ENCODE peak calls at places on chromosome 15, in nine cellular contexts. One of them, this sample, is unnamed. For H3K36me3, the result is how much of the 10 kb centered on the place peaks cover.

GRCh38 chr15:70956596-70956995 is 64.0 kb downstream of the LRRC49 start:
- DNase-seq in psoas muscle: no peak
- DNase-seq in cardiac muscle cell: no peak
- DNase-seq in OCI-LY7: no peak
- DNase-seq in upper lobe of right lung: no peak
- DNase-seq in fibroblast of lung: peak
- DNase-seq in Peyer's patch: no peak
- DNase-seq in tibial nerve: no peak
- DNase-seq in breast epithelium: no peak
- DNase-seq in this sample: no peak

GRCh38 chr15:64285871-64286270 is 70.1 kb downstream of the CSNK1G1 start:
- DNase-seq in cardiac muscle cell: no peak
- DNase-seq in psoas muscle: no peak
- DNase-seq in breast epithelium: no peak
- DNase-seq in upper lobe of right lung: no peak
- DNase-seq in Peyer's patch: no peak
- DNase-seq in tibial nerve: no peak
- DNase-seq in fibroblast of lung: no peak
- DNase-seq in OCI-LY7: no peak
- DNase-seq in this sample: no peak

GRCh38 chr15:34650177-34650576 is 66.7 kb upstream of the GOLGA8B start:
- DNase-seq in fibroblast of lung: peak
- DNase-seq in psoas muscle: no peak
- DNase-seq in Peyer's patch: no peak
- DNase-seq in breast epithelium: no peak
- DNase-seq in OCI-LY7: no peak
- DNase-seq in upper lobe of right lung: no peak
- DNase-seq in cardiac muscle cell: no peak
- DNase-seq in tibial nerve: no peak
- DNase-seq in this sample: no peak

GRCh38 chr15:29476503-29477080 is 207.0 kb upstream of the NSMCE3 start:
- DNase-seq in OCI-LY7: no peak
- DNase-seq in breast epithelium: no peak
- DNase-seq in psoas muscle: no peak
- DNase-seq in cardiac muscle cell: no peak
- DNase-seq in Peyer's patch: no peak
- DNase-seq in upper lobe of right lung: no peak
- DNase-seq in tibial nerve: no peak
- DNase-seq in fibroblast of lung: no peak
- DNase-seq in this sample: no peak

GRCh38 chr15:49135893-49136292 is 19.5 kb downstream of the COPS2 start:
- DNase-seq in fibroblast of lung: peak
- DNase-seq in upper lobe of right lung: no peak
- DNase-seq in Peyer's patch: no peak
- DNase-seq in tibial nerve: no peak
- DNase-seq in breast epithelium: no peak
- DNase-seq in cardiac muscle cell: no peak
- DNase-seq in psoas muscle: no peak
- DNase-seq in OCI-LY7: no peak
- DNase-seq in this sample: no peak

GRCh38 chr15:71232411-71232810 is 117.1 kb downstream of the THSD4 start:
- DNase-seq in fibroblast of lung: peak
- DNase-seq in Peyer's patch: no peak
- DNase-seq in cardiac muscle cell: no peak
- DNase-seq in breast epithelium: no peak
- DNase-seq in tibial nerve: no peak
- DNase-seq in psoas muscle: no peak
- DNase-seq in OCI-LY7: no peak
- DNase-seq in upper lobe of right lung: no peak
- DNase-seq in this sample: no peak

GRCh38 chr15:20340931-20341661 is 200.5 kb downstream of the GOLGA6L6 start:
- DNase-seq in Peyer's patch: peak
- DNase-seq in cardiac muscle cell: peak
- DNase-seq in breast epithelium: peak
- DNase-seq in psoas muscle: peak
- DNase-seq in tibial nerve: no peak
- DNase-seq in upper lobe of right lung: peak
- DNase-seq in fibroblast of lung: no peak
- DNase-seq in OCI-LY7: no peak
- DNase-seq in this sample: no peak

GRCh38 chr15:70053703-70054229 is 44.0 kb downstream of the TLE3 start:
- DNase-seq in breast epithelium: no peak
- DNase-seq in fibroblast of lung: no peak
- DNase-seq in OCI-LY7: no peak
- DNase-seq in cardiac muscle cell: no peak
- DNase-seq in upper lobe of right lung: no peak
- DNase-seq in Peyer's patch: peak
- DNase-seq in tibial nerve: no peak
- DNase-seq in psoas muscle: no peak
- DNase-seq in this sample: no peak

GRCh38 chr15:61339526-61339925 is 110.4 kb upstream of the RORA start:
- DNase-seq in OCI-LY7: no peak
- DNase-seq in psoas muscle: no peak
- DNase-seq in upper lobe of right lung: no peak
- DNase-seq in fibroblast of lung: no peak
- DNase-seq in tibial nerve: no peak
- DNase-seq in breast epithelium: no peak
- DNase-seq in Peyer's patch: no peak
- DNase-seq in cardiac muscle cell: no peak
- DNase-seq in this sample: peak

GRCh38 chr15:45648521-45649200 is 13.8 kb downstream of the SQOR start:
- DNase-seq in breast epithelium: peak
- DNase-seq in upper lobe of right lung: no peak
- DNase-seq in cardiac muscle cell: peak
- DNase-seq in Peyer's patch: no peak
- DNase-seq in tibial nerve: no peak
- DNase-seq in fibroblast of lung: peak
- DNase-seq in psoas muscle: peak
- DNase-seq in OCI-LY7: no peak
- DNase-seq in this sample: no peak

GRCh38 chr15:81285461-81285860 is 38.5 kb downstream of the STARD5 start:
- DNase-seq in tibial nerve: no peak
- DNase-seq in breast epithelium: no peak
- DNase-seq in OCI-LY7: no peak
- DNase-seq in upper lobe of right lung: no peak
- DNase-seq in psoas muscle: no peak
- DNase-seq in fibroblast of lung: no peak
- DNase-seq in Peyer's patch: no peak
- DNase-seq in cardiac muscle cell: no peak
- DNase-seq in this sample: no peak

GRCh38 chr15:44479343-44479742 is 51.9 kb downstream of the CTDSPL2 start:
- DNase-seq in breast epithelium: no peak
- DNase-seq in OCI-LY7: no peak
- DNase-seq in fibroblast of lung: no peak
- DNase-seq in psoas muscle: no peak
- DNase-seq in tibial nerve: no peak
- DNase-seq in upper lobe of right lung: no peak
- DNase-seq in Peyer's patch: no peak
- DNase-seq in cardiac muscle cell: no peak
- DNase-seq in this sample: no peak

GRCh38 chr15:46735115-46735514 is 982.2 kb upstream of the SEMA6D start:
- DNase-seq in upper lobe of right lung: no peak
- DNase-seq in psoas muscle: no peak
- DNase-seq in Peyer's patch: no peak
- DNase-seq in OCI-LY7: peak
- DNase-seq in cardiac muscle cell: no peak
- DNase-seq in tibial nerve: no peak
- DNase-seq in breast epithelium: no peak
- DNase-seq in fibroblast of lung: no peak
- DNase-seq in this sample: no peak

GRCh38 chr15:65610871-65611718 is at the start of gene INTS14:
- DNase-seq in Peyer's patch: peak
- DNase-seq in cardiac muscle cell: peak
- DNase-seq in fibroblast of lung: peak
- DNase-seq in OCI-LY7: peak
- DNase-seq in tibial nerve: peak
- DNase-seq in breast epithelium: peak
- DNase-seq in psoas muscle: peak
- DNase-seq in upper lobe of right lung: peak
- DNase-seq in this sample: peak

GRCh38 chr15:47363653-47364052 is 353.7 kb upstream of the SEMA6D start:
- DNase-seq in breast epithelium: no peak
- DNase-seq in upper lobe of right lung: no peak
- DNase-seq in tibial nerve: no peak
- DNase-seq in psoas muscle: no peak
- DNase-seq in cardiac muscle cell: no peak
- DNase-seq in fibroblast of lung: no peak
- DNase-seq in OCI-LY7: no peak
- DNase-seq in Peyer's patch: no peak
- DNase-seq in this sample: no peak

GRCh38 chr15:43958894-43959330 is 132.1 kb downstream of the WDR76 start:
- DNase-seq in OCI-LY7: no peak
- DNase-seq in upper lobe of right lung: no peak
- DNase-seq in Peyer's patch: no peak
- DNase-seq in psoas muscle: no peak
- DNase-seq in breast epithelium: no peak
- DNase-seq in tibial nerve: no peak
- DNase-seq in fibroblast of lung: peak
- DNase-seq in cardiac muscle cell: no peak
- DNase-seq in this sample: no peak

GRCh38 chr15:87362531-87362930 is 894.0 kb downstream of the NTRK3 start:
- DNase-seq in Peyer's patch: no peak
- DNase-seq in psoas muscle: no peak
- DNase-seq in upper lobe of right lung: no peak
- DNase-seq in OCI-LY7: no peak
- DNase-seq in fibroblast of lung: peak
- DNase-seq in cardiac muscle cell: no peak
- DNase-seq in tibial nerve: no peak
- DNase-seq in breast epithelium: no peak
- DNase-seq in this sample: no peak
- H3K27ac ChIP-seq in Peyer's patch: no peak
- H3K27ac ChIP-seq in psoas muscle: no peak
- H3K27ac ChIP-seq in upper lobe of right lung: no peak
- H3K27ac ChIP-seq in OCI-LY7: no peak
- H3K27ac ChIP-seq in fibroblast of lung: no peak
- H3K27ac ChIP-seq in cardiac muscle cell: no peak
- H3K27ac ChIP-seq in tibial nerve: no peak
- H3K27ac ChIP-seq in breast epithelium: no peak
- H3K27ac ChIP-seq in this sample: no peak

DNA sequence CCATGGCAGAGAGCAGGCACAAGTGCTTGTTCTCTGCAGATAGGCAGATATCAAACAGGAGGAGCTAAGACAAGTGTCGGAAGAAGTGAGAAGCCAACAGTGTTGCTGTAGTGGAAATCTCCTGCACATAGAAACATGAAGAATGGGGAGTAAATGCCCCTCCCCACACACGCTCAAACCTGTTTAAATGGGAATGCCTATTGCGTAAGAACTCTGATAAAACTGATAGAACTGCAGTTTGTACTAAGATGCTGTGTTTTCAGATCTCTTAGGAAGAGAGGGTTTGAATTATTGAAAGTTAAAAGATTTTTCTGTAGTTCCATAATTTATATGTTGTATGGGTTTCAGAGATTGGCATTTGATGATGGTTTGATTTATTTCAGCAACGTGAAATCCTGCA is 19.6 kb downstream of the EIF2AK4 start:
- DNase-seq in upper lobe of right lung: no peak
- DNase-seq in Peyer's patch: no peak
- DNase-seq in psoas muscle: no peak
- DNase-seq in fibroblast of lung: no peak
- DNase-seq in cardiac muscle cell: no peak
- DNase-seq in OCI-LY7: no peak
- DNase-seq in breast epithelium: no peak
- DNase-seq in tibial nerve: no peak
- DNase-seq in this sample: no peak
- H3K36me3 ChIP-seq in upper lobe of right lung: half or more
- H3K36me3 ChIP-seq in Peyer's patch: under half
- H3K36me3 ChIP-seq in psoas muscle: half or more
- H3K36me3 ChIP-seq in fibroblast of lung: under half
- H3K36me3 ChIP-seq in cardiac muscle cell: under half
- H3K36me3 ChIP-seq in OCI-LY7: under half
- H3K36me3 ChIP-seq in breast epithelium: under half
- H3K36me3 ChIP-seq in tibial nerve: half or more
- H3K36me3 ChIP-seq in this sample: under half

DNA sequence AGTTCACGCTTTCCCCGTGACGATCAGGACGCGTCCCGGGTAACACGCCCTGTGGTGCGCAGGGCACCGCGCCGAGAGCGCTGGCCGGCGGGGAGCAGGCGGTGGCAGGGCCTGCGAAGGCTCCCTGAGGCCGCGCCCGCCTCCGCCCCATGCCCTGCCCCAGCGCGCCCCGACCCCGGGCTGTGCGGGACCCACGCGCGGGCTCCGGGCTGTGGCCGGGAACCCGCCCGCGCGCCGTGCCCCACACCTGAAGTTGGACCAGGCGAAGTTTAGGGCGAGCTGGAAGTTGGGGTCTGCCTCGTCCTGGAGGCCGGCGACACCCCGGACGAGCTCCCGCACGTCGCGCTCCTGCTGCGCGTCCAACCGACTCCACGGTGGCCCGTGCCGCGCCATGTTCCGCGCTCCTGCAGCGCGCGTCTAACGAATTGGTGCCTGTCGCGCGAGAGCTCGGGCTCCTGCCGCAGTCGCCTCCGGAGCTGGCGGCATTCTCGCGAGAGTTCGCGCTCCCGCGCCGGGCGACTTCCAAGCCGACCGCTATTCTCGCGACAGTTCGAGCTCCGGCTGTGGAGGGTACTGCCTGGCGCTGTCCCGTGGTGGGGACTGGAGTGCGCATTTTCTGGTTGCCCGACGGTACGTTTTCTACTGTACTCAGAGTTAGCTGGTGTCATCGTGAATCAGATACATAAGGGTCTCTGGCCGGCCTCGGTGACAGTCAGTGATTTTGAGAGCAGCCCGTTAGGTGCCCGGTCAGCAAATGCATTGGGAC is at the start of gene TUBGCP5:
- DNase-seq in psoas muscle: peak
- DNase-seq in Peyer's patch: peak
- DNase-seq in cardiac muscle cell: peak
- DNase-seq in upper lobe of right lung: peak
- DNase-seq in tibial nerve: peak
- DNase-seq in fibroblast of lung: peak
- DNase-seq in OCI-LY7: peak
- DNase-seq in breast epithelium: peak
- DNase-seq in this sample: peak
- H3K27ac ChIP-seq in psoas muscle: peak
- H3K27ac ChIP-seq in Peyer's patch: peak
- H3K27ac ChIP-seq in cardiac muscle cell: peak
- H3K27ac ChIP-seq in upper lobe of right lung: peak
- H3K27ac ChIP-seq in tibial nerve: peak
- H3K27ac ChIP-seq in fibroblast of lung: peak
- H3K27ac ChIP-seq in OCI-LY7: peak
- H3K27ac ChIP-seq in breast epithelium: peak
- H3K27ac ChIP-seq in this sample: peak

DNA sequence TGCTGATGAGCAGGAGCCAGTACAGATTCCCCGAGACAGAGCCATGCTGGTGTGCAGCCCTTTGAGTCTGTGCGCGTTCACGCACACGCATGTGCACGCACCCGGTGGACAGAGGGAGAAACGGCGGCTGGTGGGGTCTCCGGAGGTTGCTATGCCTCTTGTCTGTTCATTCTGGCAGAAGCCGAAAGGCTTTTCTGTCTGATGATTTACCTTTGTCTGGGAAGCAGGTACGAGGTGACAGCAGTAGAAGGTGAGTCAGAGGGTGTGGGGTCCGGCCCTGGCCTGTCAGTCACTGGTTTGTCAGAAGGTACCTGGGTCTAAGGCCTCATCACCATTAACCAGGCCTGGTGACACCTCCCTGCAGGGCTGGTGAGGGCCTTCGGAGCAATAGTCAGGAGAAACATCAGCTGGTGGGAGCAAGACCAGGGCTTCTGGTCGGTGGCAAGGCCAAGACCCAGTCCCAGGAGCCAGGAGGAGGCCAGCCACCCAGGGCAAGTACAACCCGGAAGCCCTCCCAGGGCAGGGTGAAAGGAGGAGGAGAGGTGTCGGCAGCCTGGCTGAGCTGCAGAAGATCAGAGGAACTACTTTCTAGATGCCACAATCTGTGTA is 7.5 kb downstream of the PCSK6 start:
- DNase-seq in breast epithelium: no peak
- DNase-seq in upper lobe of right lung: no peak
- DNase-seq in tibial nerve: no peak
- DNase-seq in Peyer's patch: no peak
- DNase-seq in psoas muscle: no peak
- DNase-seq in OCI-LY7: no peak
- DNase-seq in fibroblast of lung: no peak
- DNase-seq in cardiac muscle cell: no peak
- DNase-seq in this sample: no peak
- H3K36me3 ChIP-seq in breast epithelium: under half
- H3K36me3 ChIP-seq in upper lobe of right lung: under half
- H3K36me3 ChIP-seq in tibial nerve: under half
- H3K36me3 ChIP-seq in Peyer's patch: under half
- H3K36me3 ChIP-seq in psoas muscle: under half
- H3K36me3 ChIP-seq in OCI-LY7: under half
- H3K36me3 ChIP-seq in fibroblast of lung: under half
- H3K36me3 ChIP-seq in cardiac muscle cell: under half
- H3K36me3 ChIP-seq in this sample: under half